ENCODE peak calls at places on chromosomes 11 and 22, in ten cellular contexts. F is adrenal gland; X is naive thymus-derived CD4-positive, alpha-beta T cell; V is brain microvascular endothelial cell; O is lung; L is Peyer's patch; C is H9; E is tibial nerve; G is foreskin keratinocyte; D is substantia nigra. P is an unnamed sample.

GRCh38 chr11:73372371-73372993 is 3.7 kb upstream of the RELT start:
- DNase-seq in F (no peak), X (no peak), V (peak; percentile 21), O (no peak), L (no peak), C (peak; percentile 68), E (no peak), G (no peak), D (no peak), P (no peak)

GRCh38 chr22:27610863-27611786 is 190.4 kb downstream of the MN1 start:
- DNase-seq in F (no peak), X (no peak), V (no peak), O (no peak), L (no peak), C (no peak), E (no peak), G (no peak), D (no peak), P (no peak)

GRCh38 chr22:22460635-22461034 is 47.9 kb downstream of the ZNF280B start:
- DNase-seq in F (no peak), X (no peak), V (no peak), O (no peak), L (no peak), C (no peak), E (no peak), G (no peak), D (no peak), P (no peak)

GRCh38 chr11:57116654-57117053 is 65.1 kb upstream of the LRRC55 start:
- DNase-seq in F (peak; percentile 39), X (peak; percentile 1), V (peak; percentile 67), O (no peak), L (peak; percentile 54), C (peak; percentile 54), E (peak; percentile 39), G (peak; percentile 30), D (no peak), P (no peak)

GRCh38 chr11:76588455-76589325 is 81.9 kb downstream of the LRRC32 start:
- DNase-seq in F (peak; percentile 50), X (no peak), V (peak; percentile 59), O (peak; percentile 26), L (peak; percentile 77), C (no peak), E (peak; percentile 36), G (no peak), D (no peak), P (no peak)

GRCh38 chr11:2718817-2719438 is 19.1 kb upstream of the KCNQ1OT1 start:
- DNase-seq in F (no peak), X (no peak), V (no peak), O (no peak), L (no peak), C (no peak), E (no peak), G (no peak), D (no peak), P (no peak)

GRCh38 chr11:92409956-92410355 is 185.3 kb downstream of the FAT3 start:
- DNase-seq in F (no peak), X (no peak), V (no peak), O (no peak), L (no peak), C (no peak), E (no peak), G (peak; percentile 41), D (no peak), P (no peak)

GRCh38 chr11:72814831-72815618 is 814 bp downstream of the ATG16L2 start:
- DNase-seq in F (peak; percentile 60), X (no peak), V (peak; percentile 53), O (no peak), L (peak; percentile 70), C (peak; percentile 89), E (no peak), G (peak; percentile 38), D (no peak), P (no peak)

GRCh38 chr11:58591659-58592058 is 12.8 kb downstream of the ZFP91 start:
- DNase-seq in F (no peak), X (no peak), V (no peak), O (no peak), L (no peak), C (no peak), E (no peak), G (no peak), D (no peak), P (no peak)

GRCh38 chr11:35525501-35526175 is at the start of gene PAMR1:
- DNase-seq in F (peak; percentile 43), X (no peak), V (peak; percentile 74), O (no peak), L (peak; percentile 63), C (peak; percentile 89), E (no peak), G (no peak), D (no peak), P (no peak)

GRCh38 chr11:61918251-61919112 is 1.1 kb upstream of the RAB3IL1 start:
- DNase-seq in F (no peak), X (no peak), V (no peak), O (no peak), L (no peak), C (no peak), E (peak; percentile 55), G (no peak), D (no peak), P (no peak)
- H3K27ac ChIP-seq in F (no peak overlapping the region), X (no peak overlapping the region), V (no peak overlapping the region), O (peak overlapping the region; percentile 4), L (peak overlapping the region; percentile 40), C (no peak overlapping the region), E (peak overlapping the region; percentile 70), G (no peak overlapping the region), D (peak overlapping the region; percentile 71), P (no peak overlapping the region)

GRCh38 chr22:19663821-19664325 is 50.4 kb upstream of the SEPTIN5 start:
- DNase-seq in F (peak; percentile 59), X (no peak), V (peak; percentile 81), O (no peak), L (no peak), C (no peak), E (no peak), G (no peak), D (no peak), P (no peak)
- H3K27ac ChIP-seq in F (no peak overlapping the region), X (no peak overlapping the region), V (peak overlapping the region; percentile 84), O (no peak overlapping the region), L (no peak overlapping the region), C (no peak overlapping the region), E (no peak overlapping the region), G (no peak overlapping the region), D (no peak overlapping the region), P (peak overlapping the region; percentile 43)

GRCh38 chr11:122098223-122098980 is 17.6 kb downstream of the BLID start:
- DNase-seq in F (no peak), X (no peak), V (no peak), O (no peak), L (no peak), C (no peak), E (no peak), G (no peak), D (no peak), P (no peak)

GRCh38 chr11:122100222-122101080 is 15.6 kb downstream of the BLID start:
- DNase-seq in F (peak; percentile 73), X (no peak), V (no peak), O (no peak), L (peak; percentile 52), C (peak; percentile 67), E (peak; percentile 66), G (no peak), D (no peak), P (no peak)

GRCh38 chr11:122097419-122098001 is 18.5 kb downstream of the BLID start:
- DNase-seq in F (no peak), X (no peak), V (no peak), O (no peak), L (no peak), C (no peak), E (peak; percentile 27), G (peak; percentile 61), D (no peak), P (no peak)

GRCh38 chr11:122101625-122102291 is 14.3 kb downstream of the BLID start:
- DNase-seq in F (peak; percentile 69), X (no peak), V (peak; percentile 74), O (peak; percentile 42), L (no peak), C (peak; percentile 85), E (peak; percentile 78), G (peak; percentile 67), D (peak; percentile 61), P (no peak)

DNA sequence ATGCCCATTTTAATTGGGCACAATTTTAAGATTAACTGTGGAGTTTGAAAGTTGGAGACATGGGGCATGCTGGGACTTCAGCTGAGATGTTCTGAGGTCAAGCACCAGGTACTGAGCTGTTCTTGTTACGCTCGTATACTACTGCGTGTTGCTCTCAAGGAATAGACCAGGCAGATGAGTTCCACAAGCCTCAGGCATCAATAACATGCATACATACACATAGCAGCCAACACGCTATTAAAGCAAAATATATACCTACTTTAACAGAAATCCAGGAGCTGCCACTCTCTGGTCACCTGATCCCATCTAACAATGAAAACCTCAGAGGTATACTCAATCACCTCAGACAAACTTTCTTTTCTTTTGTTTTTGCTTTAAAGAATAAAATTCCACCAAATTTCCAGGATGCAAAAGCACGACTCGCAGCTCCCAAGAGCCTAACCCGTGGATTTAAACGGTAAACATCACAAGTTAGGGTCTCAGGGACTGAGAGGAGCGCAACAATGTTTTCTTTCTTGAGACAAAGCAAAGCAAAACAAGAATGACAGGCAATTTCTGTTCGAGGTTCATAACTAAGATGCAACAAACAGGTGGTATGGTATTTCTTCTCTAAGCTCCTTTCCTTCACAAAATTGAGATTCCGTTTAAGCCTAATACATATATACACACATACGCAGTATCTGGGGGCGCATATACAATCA is 16.5 kb downstream of the BLID start:
- DNase-seq in F (no peak), X (no peak), V (no peak), O (no peak), L (no peak), C (no peak), E (no peak), G (no peak), D (no peak), P (no peak)
- H3K27ac ChIP-seq in F (peak overlapping the region; percentile 7), X (no peak overlapping the region), V (peak overlapping the region; percentile 64), O (no peak overlapping the region), L (no peak overlapping the region), C (no peak overlapping the region), E (peak overlapping the region; percentile 90), G (peak overlapping the region; percentile 66), D (peak overlapping the region; percentile 96), P (peak overlapping the region; percentile 83)

GRCh38 chr11:67374571-67375276 is 1.3 kb upstream of the CLCF1 start:
- DNase-seq in F (no peak), X (no peak), V (no peak), O (no peak), L (no peak), C (no peak), E (no peak), G (no peak), D (no peak), P (no peak)

GRCh38 chr11:67375320-67376021 is 2.1 kb upstream of the CLCF1 start:
- DNase-seq in F (no peak), X (no peak), V (no peak), O (no peak), L (no peak), C (no peak), E (no peak), G (no peak), D (no peak), P (no peak)

GRCh38 chr11:67376421-67376820 is 3.0 kb upstream of the CLCF1 start:
- DNase-seq in F (no peak), X (no peak), V (no peak), O (no peak), L (no peak), C (no peak), E (no peak), G (no peak), D (no peak), P (no peak)

GRCh38 chr11:67376873-67377808 is 3.7 kb upstream of the CLCF1 start:
- DNase-seq in F (peak; percentile 17), X (no peak), V (no peak), O (no peak), L (no peak), C (no peak), E (no peak), G (no peak), D (no peak), P (no peak)

GRCh38 chr11:67376022-67376386 is 2.6 kb upstream of the CLCF1 start:
- DNase-seq in F (no peak), X (no peak), V (no peak), O (no peak), L (no peak), C (no peak), E (no peak), G (no peak), D (no peak), P (no peak)
- H3K27ac ChIP-seq in F (no peak overlapping the region), X (no peak overlapping the region), V (no peak overlapping the region), O (no peak overlapping the region), L (no peak overlapping the region), C (no peak overlapping the region), E (no peak overlapping the region), G (no peak overlapping the region), D (no peak overlapping the region), P (peak overlapping the region; percentile 94)